ENCODE peak calls at places on chromosomes 2 and 18, in six cellular contexts. One of them, this sample, is unnamed.

GRCh38 chr2:74374509-74375205 is 5.5 kb downstream of the DCTN1 start:
- DNase-seq in heart left ventricle: peak; percentile 86
- DNase-seq in AML-193: no peak
- DNase-seq in cardiac fibroblast: peak; percentile 84
- DNase-seq in HepG2: no peak
- DNase-seq in activated T-cell treated with anti-CD3 and anti-CD28 coated beads, Interleukin-2, amount 50 U/mL, for 1 hour: no peak
- DNase-seq in this sample: no peak

GRCh38 chr2:71784734-71785549 is 331.6 kb downstream of the DYSF start:
- DNase-seq in HepG2: peak; percentile 33
- DNase-seq in cardiac fibroblast: peak; percentile 43
- DNase-seq in heart left ventricle: no peak
- DNase-seq in AML-193: no peak
- DNase-seq in activated T-cell treated with anti-CD3 and anti-CD28 coated beads, Interleukin-2, amount 50 U/mL, for 1 hour: no peak
- DNase-seq in this sample: no peak

GRCh38 chr2:235561450-235561849 is 67.6 kb downstream of the AGAP1 start:
- DNase-seq in activated T-cell treated with anti-CD3 and anti-CD28 coated beads, Interleukin-2, amount 50 U/mL, for 1 hour: no peak
- DNase-seq in AML-193: no peak
- DNase-seq in cardiac fibroblast: no peak
- DNase-seq in heart left ventricle: no peak
- DNase-seq in HepG2: no peak
- DNase-seq in this sample: no peak

GRCh38 chr2:64017811-64018714 is 1.2 kb downstream of the VPS54 start:
- DNase-seq in activated T-cell treated with anti-CD3 and anti-CD28 coated beads, Interleukin-2, amount 50 U/mL, for 1 hour: no peak
- DNase-seq in heart left ventricle: no peak
- DNase-seq in AML-193: peak; percentile 30
- DNase-seq in cardiac fibroblast: peak; percentile 57
- DNase-seq in HepG2: no peak
- DNase-seq in this sample: no peak

GRCh38 chr2:217897816-217898806 is 104.7 kb downstream of the TNS1 start:
- DNase-seq in activated T-cell treated with anti-CD3 and anti-CD28 coated beads, Interleukin-2, amount 50 U/mL, for 1 hour: no peak
- DNase-seq in cardiac fibroblast: no peak
- DNase-seq in HepG2: no peak
- DNase-seq in heart left ventricle: peak; percentile 78
- DNase-seq in AML-193: no peak
- DNase-seq in this sample: no peak

GRCh38 chr2:33577660-33578059 is 21.4 kb downstream of the FAM98A start:
- DNase-seq in activated T-cell treated with anti-CD3 and anti-CD28 coated beads, Interleukin-2, amount 50 U/mL, for 1 hour: no peak
- DNase-seq in AML-193: no peak
- DNase-seq in heart left ventricle: no peak
- DNase-seq in HepG2: no peak
- DNase-seq in cardiac fibroblast: peak; percentile 53
- DNase-seq in this sample: no peak

GRCh38 chr18:32888311-32888710 is 115.5 kb upstream of the KLHL14 start:
- DNase-seq in HepG2: no peak
- DNase-seq in cardiac fibroblast: no peak
- DNase-seq in AML-193: no peak
- DNase-seq in heart left ventricle: no peak
- DNase-seq in activated T-cell treated with anti-CD3 and anti-CD28 coated beads, Interleukin-2, amount 50 U/mL, for 1 hour: no peak
- DNase-seq in this sample: no peak

GRCh38 chr2:207813221-207813916 is 43.7 kb upstream of the FZD5 start:
- DNase-seq in heart left ventricle: no peak
- DNase-seq in cardiac fibroblast: no peak
- DNase-seq in activated T-cell treated with anti-CD3 and anti-CD28 coated beads, Interleukin-2, amount 50 U/mL, for 1 hour: no peak
- DNase-seq in HepG2: no peak
- DNase-seq in AML-193: no peak
- DNase-seq in this sample: no peak

GRCh38 chr18:63783394-63783793 is 8.2 kb downstream of the SERPINB7 start:
- DNase-seq in HepG2: no peak
- DNase-seq in AML-193: peak; percentile 26
- DNase-seq in cardiac fibroblast: no peak
- DNase-seq in activated T-cell treated with anti-CD3 and anti-CD28 coated beads, Interleukin-2, amount 50 U/mL, for 1 hour: no peak
- DNase-seq in heart left ventricle: no peak
- DNase-seq in this sample: no peak

GRCh38 chr2:85588218-85589044 is 4.2 kb downstream of the VAMP5 start:
- DNase-seq in HepG2: no peak
- DNase-seq in heart left ventricle: no peak
- DNase-seq in AML-193: no peak
- DNase-seq in cardiac fibroblast: no peak
- DNase-seq in activated T-cell treated with anti-CD3 and anti-CD28 coated beads, Interleukin-2, amount 50 U/mL, for 1 hour: no peak
- DNase-seq in this sample: no peak